ENCODE peak calls at places on chromosomes 11 and 22, in nine cellular contexts. I, C, G, K, X, P, F, R and N are unnamed samples.
A peak's percentile ranks its signal among the peaks of the same experiment; 100 is the strongest.

GRCh38 chr11:26439854-26440253 is 107.9 kb downstream of the ANO3 start:
- DNase-seq in P (no peak), X (no peak), G (no peak), K (no peak), C (no peak), R (no peak), F (no peak), I (no peak), N (no peak)

GRCh38 chr11:110479445-110480101 is 49.8 kb downstream of the FDX1 start:
- DNase-seq in X (no peak), G (no peak), C (no peak), F (peak; percentile 44), K (peak; percentile 10), I (no peak), R (peak; percentile 14), P (no peak), N (no peak)

GRCh38 chr22:48138427-48138826 is 1376.0 kb downstream of the TBC1D22A start:
- DNase-seq in X (no peak), K (no peak), R (no peak), I (no peak), C (no peak), F (no peak), P (peak; percentile 72), G (no peak), N (no peak)

GRCh38 chr11:62337682-62338181 is 484 bp downstream of the ASRGL1 start:
- DNase-seq in I (no peak), C (peak; percentile 33), P (peak; percentile 27), G (peak; percentile 67), K (peak; percentile 41), R (peak; percentile 22), X (no peak), F (no peak), N (peak; percentile 7)

GRCh38 chr11:330307-330693 is 9.6 kb upstream of the IFITM3 start:
- DNase-seq in K (no peak), P (no peak), I (no peak), G (peak; percentile 57), F (no peak), X (no peak), R (no peak), C (no peak), N (no peak)

GRCh38 chr11:34866375-34866774 is 49.8 kb downstream of the APIP start:
- DNase-seq in G (no peak), I (peak; percentile 28), F (no peak), X (no peak), C (no peak), K (no peak), P (no peak), R (no peak), N (no peak)

GRCh38 chr11:65132238-65132987 is 1.9 kb downstream of the SYVN1 start:
- DNase-seq in G (no peak), I (no peak), K (no peak), F (no peak), P (no peak), C (no peak), R (no peak), X (no peak), N (no peak)

GRCh38 chr11:95768521-95768920 is 21.1 kb downstream of the FAM76B start:
- DNase-seq in R (peak; percentile 8), I (no peak), C (no peak), G (no peak), K (no peak), X (no peak), P (no peak), F (no peak), N (no peak)

GRCh38 chr22:35425971-35426800 is 26.2 kb downstream of the MCM5 start:
- DNase-seq in P (no peak), X (no peak), K (no peak), F (no peak), I (peak; percentile 9), G (no peak), R (peak; percentile 37), C (no peak), N (no peak)

GRCh38 chr22:20652130-20652529 is 121.8 kb upstream of the SERPIND1 start:
- DNase-seq in G (no peak), X (no peak), C (no peak), R (no peak), P (no peak), F (no peak), K (no peak), I (no peak), N (no peak)

GRCh38 chr11:102293873-102294601 is 23.2 kb upstream of the BIRC3 start:
- DNase-seq in C (no peak), K (no peak), X (no peak), G (no peak), P (peak; percentile 71), R (peak; percentile 59), I (no peak), F (peak; percentile 49), N (no peak)

GRCh38 chr11:34263462-34264186 is 94.2 kb downstream of the ABTB2 start:
- DNase-seq in G (no peak), C (no peak), I (peak; percentile 37), K (peak; percentile 51), R (peak; percentile 64), P (peak; percentile 69), X (peak; percentile 23), F (no peak), N (peak; percentile 59)

GRCh38 chr11:77267910-77268309 is 33.6 kb downstream of the GDPD4 start:
- DNase-seq in G (no peak), R (peak; percentile 79), P (no peak), F (no peak), I (peak; percentile 72), C (no peak), K (no peak), X (no peak), N (no peak)

GRCh38 chr11:86453290-86454030 is 78.8 kb downstream of the CCDC81 start:
- DNase-seq in P (no peak), X (no peak), K (no peak), C (no peak), G (no peak), I (no peak), F (no peak), R (no peak), N (no peak)

GRCh38 chr11:109939176-109939810 is 153.9 kb upstream of the ZC3H12C start:
- DNase-seq in K (peak; percentile 84), R (peak; percentile 73), G (no peak), C (no peak), F (peak; percentile 80), X (no peak), P (peak; percentile 80), I (peak; percentile 53), N (no peak)

GRCh38 chr11:17572359-17572690 is 25.3 kb downstream of the OTOG start:
- DNase-seq in P (no peak), C (peak; percentile 13), I (no peak), G (no peak), K (no peak), X (no peak), R (no peak), F (no peak), N (no peak)

GRCh38 chr11:134975866-134976265 is 563.8 kb upstream of the B3GAT1 start:
- DNase-seq in R (no peak), K (no peak), F (no peak), G (no peak), I (no peak), P (no peak), C (no peak), X (no peak), N (no peak)